ENCODE peak calls at places on chromosomes 2 and 18, in eight cellular contexts. One of them, this sample, is unnamed.

GRCh38 chr2:173092844-173093402 is 17.3 kb downstream of the MAP3K20 start:
- DNase-seq in HFF-Myc: no peak
- DNase-seq in astrocyte of the spinal cord: no peak
- DNase-seq in dorsolateral prefrontal cortex: no peak
- DNase-seq in adrenal gland: no peak
- DNase-seq in HFFc6: no peak
- DNase-seq in A549: no peak
- DNase-seq in RWPE1: no peak
- DNase-seq in this sample: no peak

GRCh38 chr2:227479865-227480475 is 8.0 kb downstream of the AGFG1 start:
- DNase-seq in HFF-Myc: no peak
- DNase-seq in astrocyte of the spinal cord: peak
- DNase-seq in dorsolateral prefrontal cortex: no peak
- DNase-seq in adrenal gland: no peak
- DNase-seq in HFFc6: peak
- DNase-seq in A549: peak
- DNase-seq in RWPE1: no peak
- DNase-seq in this sample: no peak

GRCh38 chr2:203878060-203878459 is 10.5 kb downstream of the CTLA4 start:
- DNase-seq in HFF-Myc: no peak
- DNase-seq in astrocyte of the spinal cord: no peak
- DNase-seq in dorsolateral prefrontal cortex: no peak
- DNase-seq in adrenal gland: no peak
- DNase-seq in HFFc6: peak
- DNase-seq in A549: no peak
- DNase-seq in RWPE1: no peak
- DNase-seq in this sample: no peak

GRCh38 chr2:241298554-241299165 is 16.8 kb downstream of the HDLBP start:
- DNase-seq in HFF-Myc: no peak
- DNase-seq in astrocyte of the spinal cord: no peak
- DNase-seq in dorsolateral prefrontal cortex: no peak
- DNase-seq in adrenal gland: no peak
- DNase-seq in HFFc6: no peak
- DNase-seq in A549: no peak
- DNase-seq in RWPE1: no peak
- DNase-seq in this sample: no peak

GRCh38 chr2:240226672-240227537 is 86.4 kb upstream of the OTOS start:
- DNase-seq in HFF-Myc: no peak
- DNase-seq in astrocyte of the spinal cord: no peak
- DNase-seq in dorsolateral prefrontal cortex: no peak
- DNase-seq in adrenal gland: peak
- DNase-seq in HFFc6: no peak
- DNase-seq in A549: no peak
- DNase-seq in RWPE1: no peak
- DNase-seq in this sample: no peak

GRCh38 chr2:74632209-74632938 is 15.8 kb downstream of the M1AP start:
- DNase-seq in HFF-Myc: no peak
- DNase-seq in astrocyte of the spinal cord: peak
- DNase-seq in dorsolateral prefrontal cortex: no peak
- DNase-seq in adrenal gland: no peak
- DNase-seq in HFFc6: peak
- DNase-seq in A549: peak
- DNase-seq in RWPE1: no peak
- DNase-seq in this sample: no peak

GRCh38 chr18:41940506-41941215 is 14.4 kb upstream of the PIK3C3 start:
- DNase-seq in HFF-Myc: peak
- DNase-seq in astrocyte of the spinal cord: peak
- DNase-seq in dorsolateral prefrontal cortex: no peak
- DNase-seq in adrenal gland: no peak
- DNase-seq in HFFc6: peak
- DNase-seq in A549: peak
- DNase-seq in RWPE1: no peak
- DNase-seq in this sample: no peak

GRCh38 chr2:185952098-185952497 is 213.5 kb downstream of the FSIP2 start:
- DNase-seq in HFF-Myc: no peak
- DNase-seq in astrocyte of the spinal cord: no peak
- DNase-seq in dorsolateral prefrontal cortex: no peak
- DNase-seq in adrenal gland: no peak
- DNase-seq in HFFc6: no peak
- DNase-seq in A549: no peak
- DNase-seq in RWPE1: no peak
- DNase-seq in this sample: no peak

GRCh38 chr2:167310442-167310841 is 422.2 kb downstream of the XIRP2 start:
- DNase-seq in HFF-Myc: no peak
- DNase-seq in astrocyte of the spinal cord: no peak
- DNase-seq in dorsolateral prefrontal cortex: no peak
- DNase-seq in adrenal gland: no peak
- DNase-seq in HFFc6: no peak
- DNase-seq in A549: no peak
- DNase-seq in RWPE1: no peak
- DNase-seq in this sample: no peak

GRCh38 chr2:42127425-42128424 is 41.4 kb upstream of the EML4 start:
- DNase-seq in HFF-Myc: no peak
- DNase-seq in astrocyte of the spinal cord: no peak
- DNase-seq in dorsolateral prefrontal cortex: peak
- DNase-seq in adrenal gland: no peak
- DNase-seq in HFFc6: no peak
- DNase-seq in A549: no peak
- DNase-seq in RWPE1: no peak
- DNase-seq in this sample: peak

GRCh38 chr2:188596054-188596453 is 304.4 kb downstream of the GULP1 start:
- DNase-seq in HFF-Myc: no peak
- DNase-seq in astrocyte of the spinal cord: peak
- DNase-seq in dorsolateral prefrontal cortex: no peak
- DNase-seq in adrenal gland: no peak
- DNase-seq in HFFc6: no peak
- DNase-seq in A549: peak
- DNase-seq in RWPE1: no peak
- DNase-seq in this sample: no peak

GRCh38 chr18:22226801-22227200 is 57.4 kb downstream of the GATA6 start:
- DNase-seq in HFF-Myc: no peak
- DNase-seq in astrocyte of the spinal cord: peak
- DNase-seq in dorsolateral prefrontal cortex: no peak
- DNase-seq in adrenal gland: no peak
- DNase-seq in HFFc6: no peak
- DNase-seq in A549: no peak
- DNase-seq in RWPE1: no peak
- DNase-seq in this sample: no peak

GRCh38 chr18:59748628-59749360 is 51.6 kb upstream of the CCBE1 start:
- DNase-seq in HFF-Myc: peak
- DNase-seq in astrocyte of the spinal cord: peak
- DNase-seq in dorsolateral prefrontal cortex: no peak
- DNase-seq in adrenal gland: no peak
- DNase-seq in HFFc6: peak
- DNase-seq in A549: peak
- DNase-seq in RWPE1: peak
- DNase-seq in this sample: no peak

GRCh38 chr18:11389281-11389680 is 220.1 kb upstream of the SLC35G4 start:
- DNase-seq in HFF-Myc: no peak
- DNase-seq in astrocyte of the spinal cord: no peak
- DNase-seq in dorsolateral prefrontal cortex: no peak
- DNase-seq in adrenal gland: no peak
- DNase-seq in HFFc6: no peak
- DNase-seq in A549: no peak
- DNase-seq in RWPE1: no peak
- DNase-seq in this sample: no peak
- TF ChIP-seq CTCF in HFF-Myc: no peak
- TF ChIP-seq CTCF in astrocyte of the spinal cord: no peak
- TF ChIP-seq CTCF in dorsolateral prefrontal cortex: no peak
- TF ChIP-seq CTCF in adrenal gland: no peak
- TF ChIP-seq CTCF in HFFc6: no peak
- TF ChIP-seq CTCF in A549: no peak
- TF ChIP-seq CTCF in RWPE1: no peak
- TF ChIP-seq CTCF in this sample: no peak

DNA sequence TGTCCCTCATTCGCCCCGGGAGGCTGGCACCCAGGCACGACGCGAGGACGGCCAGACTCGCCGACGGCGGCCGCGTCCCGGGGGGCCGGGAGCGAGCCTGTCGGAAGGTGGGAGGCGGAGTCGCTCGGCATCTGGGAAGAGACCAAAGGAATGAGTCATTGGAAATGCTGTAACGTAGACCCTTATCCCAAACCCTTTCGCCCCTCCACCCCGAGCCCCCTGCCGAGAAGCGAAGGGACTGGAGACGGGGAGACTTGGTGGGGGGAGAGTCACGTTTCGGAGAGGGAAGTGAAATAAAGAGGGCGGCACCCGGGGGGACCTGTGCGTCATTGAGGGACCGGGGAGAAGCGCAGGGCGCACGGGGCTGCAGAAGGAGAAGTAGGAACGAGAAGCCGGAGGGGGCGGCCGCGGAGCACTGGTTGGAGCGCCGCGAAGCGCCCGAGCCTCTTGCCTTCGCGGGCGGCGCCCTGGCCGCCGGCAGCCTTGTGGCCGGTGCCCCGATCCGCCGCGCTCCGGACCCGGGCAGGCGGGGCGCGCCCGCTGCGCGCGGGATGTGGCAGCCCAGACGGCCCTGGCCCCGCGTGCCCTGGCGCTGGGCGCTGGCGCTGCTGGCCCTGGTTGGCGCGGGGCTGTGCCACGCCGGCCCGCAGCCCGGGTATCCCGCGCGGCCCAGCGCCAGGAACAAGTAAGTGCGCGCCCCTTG is at the start of gene EMILIN2:
- DNase-seq in HFF-Myc: no peak
- DNase-seq in astrocyte of the spinal cord: peak
- DNase-seq in dorsolateral prefrontal cortex: no peak
- DNase-seq in adrenal gland: peak
- DNase-seq in HFFc6: no peak
- DNase-seq in A549: no peak
- DNase-seq in RWPE1: peak
- DNase-seq in this sample: peak
- TF ChIP-seq CTCF in HFF-Myc: no peak
- TF ChIP-seq CTCF in astrocyte of the spinal cord: no peak
- TF ChIP-seq CTCF in dorsolateral prefrontal cortex: no peak
- TF ChIP-seq CTCF in adrenal gland: no peak
- TF ChIP-seq CTCF in HFFc6: no peak
- TF ChIP-seq CTCF in A549: no peak
- TF ChIP-seq CTCF in RWPE1: no peak
- TF ChIP-seq CTCF in this sample: no peak

GRCh38 chr2:63700276-63700675 is 111.5 kb downstream of the MDH1 start:
- DNase-seq in HFF-Myc: no peak
- DNase-seq in astrocyte of the spinal cord: no peak
- DNase-seq in dorsolateral prefrontal cortex: no peak
- DNase-seq in adrenal gland: no peak
- DNase-seq in HFFc6: no peak
- DNase-seq in A549: no peak
- DNase-seq in RWPE1: no peak
- DNase-seq in this sample: no peak

GRCh38 chr2:63701406-63701805 is 112.6 kb downstream of the MDH1 start:
- DNase-seq in HFF-Myc: no peak
- DNase-seq in astrocyte of the spinal cord: no peak
- DNase-seq in dorsolateral prefrontal cortex: no peak
- DNase-seq in adrenal gland: no peak
- DNase-seq in HFFc6: no peak
- DNase-seq in A549: no peak
- DNase-seq in RWPE1: no peak
- DNase-seq in this sample: no peak

GRCh38 chr2:63697160-63697559 is 108.4 kb downstream of the MDH1 start:
- DNase-seq in HFF-Myc: no peak
- DNase-seq in astrocyte of the spinal cord: no peak
- DNase-seq in dorsolateral prefrontal cortex: no peak
- DNase-seq in adrenal gland: no peak
- DNase-seq in HFFc6: no peak
- DNase-seq in A549: no peak
- DNase-seq in RWPE1: no peak
- DNase-seq in this sample: no peak

GRCh38 chr2:63699549-63699839 is 110.7 kb downstream of the MDH1 start:
- DNase-seq in HFF-Myc: no peak
- DNase-seq in astrocyte of the spinal cord: peak
- DNase-seq in dorsolateral prefrontal cortex: no peak
- DNase-seq in adrenal gland: no peak
- DNase-seq in HFFc6: peak
- DNase-seq in A549: no peak
- DNase-seq in RWPE1: no peak
- DNase-seq in this sample: no peak

GRCh38 chr2:63698825-63699548 is 110.2 kb downstream of the MDH1 start:
- DNase-seq in HFF-Myc: peak
- DNase-seq in astrocyte of the spinal cord: peak
- DNase-seq in dorsolateral prefrontal cortex: no peak
- DNase-seq in adrenal gland: peak
- DNase-seq in HFFc6: peak
- DNase-seq in A549: peak
- DNase-seq in RWPE1: peak
- DNase-seq in this sample: no peak
- TF ChIP-seq CTCF in HFF-Myc: peak
- TF ChIP-seq CTCF in astrocyte of the spinal cord: peak
- TF ChIP-seq CTCF in dorsolateral prefrontal cortex: peak
- TF ChIP-seq CTCF in adrenal gland: peak
- TF ChIP-seq CTCF in HFFc6: peak
- TF ChIP-seq CTCF in A549: peak
- TF ChIP-seq CTCF in RWPE1: peak
- TF ChIP-seq CTCF in this sample: peak

GRCh38 chr18:43786893-43787292 is 509.6 kb upstream of the SYT4 start:
- DNase-seq in HFF-Myc: no peak
- DNase-seq in astrocyte of the spinal cord: no peak
- DNase-seq in dorsolateral prefrontal cortex: no peak
- DNase-seq in adrenal gland: no peak
- DNase-seq in HFFc6: no peak
- DNase-seq in A549: no peak
- DNase-seq in RWPE1: no peak
- DNase-seq in this sample: no peak

GRCh38 chr18:43794363-43794762 is 517.1 kb upstream of the SYT4 start:
- DNase-seq in HFF-Myc: no peak
- DNase-seq in astrocyte of the spinal cord: no peak
- DNase-seq in dorsolateral prefrontal cortex: no peak
- DNase-seq in adrenal gland: no peak
- DNase-seq in HFFc6: no peak
- DNase-seq in A549: no peak
- DNase-seq in RWPE1: no peak
- DNase-seq in this sample: no peak

GRCh38 chr18:43793910-43794309 is 516.6 kb upstream of the SYT4 start:
- DNase-seq in HFF-Myc: no peak
- DNase-seq in astrocyte of the spinal cord: no peak
- DNase-seq in dorsolateral prefrontal cortex: no peak
- DNase-seq in adrenal gland: no peak
- DNase-seq in HFFc6: no peak
- DNase-seq in A549: no peak
- DNase-seq in RWPE1: no peak
- DNase-seq in this sample: no peak

GRCh38 chr18:43785145-43785544 is 507.9 kb upstream of the SYT4 start:
- DNase-seq in HFF-Myc: no peak
- DNase-seq in astrocyte of the spinal cord: no peak
- DNase-seq in dorsolateral prefrontal cortex: no peak
- DNase-seq in adrenal gland: no peak
- DNase-seq in HFFc6: no peak
- DNase-seq in A549: no peak
- DNase-seq in RWPE1: no peak
- DNase-seq in this sample: no peak

GRCh38 chr18:43789234-43790000 is 512.1 kb upstream of the SYT4 start:
- DNase-seq in HFF-Myc: no peak
- DNase-seq in astrocyte of the spinal cord: peak
- DNase-seq in dorsolateral prefrontal cortex: no peak
- DNase-seq in adrenal gland: no peak
- DNase-seq in HFFc6: no peak
- DNase-seq in A549: no peak
- DNase-seq in RWPE1: no peak
- DNase-seq in this sample: no peak
- TF ChIP-seq CTCF in HFF-Myc: peak
- TF ChIP-seq CTCF in astrocyte of the spinal cord: peak
- TF ChIP-seq CTCF in dorsolateral prefrontal cortex: peak
- TF ChIP-seq CTCF in adrenal gland: peak
- TF ChIP-seq CTCF in HFFc6: no peak
- TF ChIP-seq CTCF in A549: no peak
- TF ChIP-seq CTCF in RWPE1: no peak
- TF ChIP-seq CTCF in this sample: no peak

This sample was measured in activated CD8-positive, alpha-beta T cell treated with anti-CD3 and anti-CD28 coated beads for 36 hours.